ENCODE peak calls at places on chromosome 22, in five cellular contexts. A, K, F, Y and V are unnamed samples.

GRCh38 chr22:29742319-29742718 is 22.5 kb downstream of the CABP7 start:
- DNase-seq in F (no peak), K (no peak), Y (no peak), A (no peak), V (no peak)

GRCh38 chr22:43474161-43475101 is 62.6 kb downstream of the MPPED1 start:
- DNase-seq in F (no peak), A (no peak), Y (no peak), K (no peak), V (no peak)

GRCh38 chr22:29635734-29636357 is 32.4 kb downstream of the NF2 start:
- DNase-seq in F (peak; percentile 73), A (no peak), K (no peak), Y (no peak), V (no peak)

GRCh38 chr22:37230673-37231405 is 13.2 kb downstream of the RAC2 start:
- DNase-seq in A (peak; percentile 26), F (no peak), K (no peak), Y (no peak), V (no peak)

GRCh38 chr22:43840431-43840830 is 21.9 kb downstream of the SULT4A1 start:
- DNase-seq in K (no peak), A (no peak), Y (no peak), F (no peak), V (no peak)

GRCh38 chr22:38788417-38788816 is 5.5 kb downstream of the DNAL4 start:
- DNase-seq in Y (peak; percentile 44), A (peak; percentile 68), F (peak; percentile 96), K (no peak), V (peak; percentile 83)

GRCh38 chr22:47355388-47355725 is 592.9 kb downstream of the TBC1D22A start:
- DNase-seq in K (no peak), F (no peak), Y (no peak), A (no peak), V (no peak)

GRCh38 chr22:45290410-45290936 is 5.7 kb downstream of the UPK3A start:
- DNase-seq in A (peak; percentile 33), K (no peak), F (peak; percentile 83), Y (no peak), V (peak; percentile 49)

GRCh38 chr22:36332623-36333331 is 55.0 kb downstream of the MYH9 start:
- DNase-seq in A (peak; percentile 72), F (peak; percentile 83), Y (no peak), K (no peak), V (no peak)

GRCh38 chr22:31083377-31083768 is 2.3 kb downstream of the SMTN start:
- DNase-seq in Y (no peak), K (no peak), F (no peak), A (peak; percentile 95), V (no peak)

GRCh38 chr22:33524511-33525270 is 395.6 kb downstream of the LARGE1 start:
- DNase-seq in K (no peak), Y (no peak), F (no peak), A (peak; percentile 15), V (no peak)

GRCh38 chr22:39470462-39471335 is 13.9 kb downstream of the MGAT3 start:
- DNase-seq in K (no peak), A (no peak), Y (no peak), F (no peak), V (no peak)

GRCh38 chr22:32754413-32755041 is 47.0 kb upstream of the TIMP3 start:
- DNase-seq in A (peak; percentile 9), F (peak; percentile 65), K (no peak), Y (peak; percentile 60), V (no peak)

GRCh38 chr22:38882480-38882879 is 10.5 kb upstream of the CBX6 start:
- DNase-seq in A (peak; percentile 67), K (no peak), Y (no peak), F (peak; percentile 33), V (no peak)

GRCh38 chr22:40469181-40469580 is 98.8 kb downstream of the SGSM3 start:
- DNase-seq in K (no peak), F (no peak), A (no peak), Y (no peak), V (no peak)

GRCh38 chr22:24465566-24465965 is 29.6 kb upstream of the UPB1 start:
- DNase-seq in A (no peak), K (no peak), F (peak; percentile 94), Y (no peak), V (no peak)

GRCh38 chr22:44926491-44927415 is 83.1 kb downstream of the PHF21B start:
- DNase-seq in Y (peak; percentile 7), K (no peak), A (no peak), F (no peak), V (no peak)

GRCh38 chr22:20783844-20784723 is 10.2 kb downstream of the SERPIND1 start:
- DNase-seq in K (no peak), Y (no peak), A (peak; percentile 57), F (peak; percentile 74), V (no peak)

GRCh38 chr22:20550057-20550817 is 42.8 kb downstream of the MED15 start:
- DNase-seq in K (no peak), F (no peak), Y (no peak), A (no peak), V (no peak)

GRCh38 chr22:30481711-30482110 is 9.9 kb upstream of the SEC14L3 start:
- DNase-seq in K (no peak), Y (no peak), F (peak; percentile 8), A (no peak), V (no peak)

GRCh38 chr22:23938328-23939016 is 22.5 kb downstream of the GSTT2B start:
- DNase-seq in Y (no peak), A (no peak), K (no peak), F (no peak), V (no peak)

GRCh38 chr22:41508770-41509170 is 35.5 kb downstream of the POLR3H start:
- DNase-seq in F (no peak), Y (peak; percentile 60), A (no peak), K (no peak), V (no peak)
- TF ChIP-seq CTCF in F (no peak), Y (peak; percentile 29), A (no peak), K (no peak), V (no peak)

GRCh38 chr22:48389916-48390315 is 1437.8 kb downstream of the BRD1 start:
- DNase-seq in K (no peak), Y (no peak), A (no peak), F (no peak), V (no peak)
- H3K4me3 ChIP-seq in K (no peak overlapping the region), Y (no peak overlapping the region), A (no peak overlapping the region), F (no peak overlapping the region), V (no peak overlapping the region)

GRCh38 chr22:19537941-19538488 is 13.8 kb upstream of the CLDN5 start:
- DNase-seq in Y (no peak), A (no peak), K (no peak), F (no peak), V (no peak)
- H3K27me3 ChIP-seq in Y (peaks cover 6% of the 10 kb centered on the region), A (no peaks in the 10 kb centered on the region), K (no peaks in the 10 kb centered on the region), F (peaks cover 16% of the 10 kb centered on the region), V (no peaks in the 10 kb centered on the region)

GRCh38 chr22:42338502-42338901 is 68.0 kb upstream of the TCF20 start:
- DNase-seq in K (no peak), Y (no peak), F (no peak), A (no peak), V (no peak)
- TF ChIP-seq CTCF in K (no peak), Y (no peak), F (no peak), A (no peak), V (no peak)

DNA sequence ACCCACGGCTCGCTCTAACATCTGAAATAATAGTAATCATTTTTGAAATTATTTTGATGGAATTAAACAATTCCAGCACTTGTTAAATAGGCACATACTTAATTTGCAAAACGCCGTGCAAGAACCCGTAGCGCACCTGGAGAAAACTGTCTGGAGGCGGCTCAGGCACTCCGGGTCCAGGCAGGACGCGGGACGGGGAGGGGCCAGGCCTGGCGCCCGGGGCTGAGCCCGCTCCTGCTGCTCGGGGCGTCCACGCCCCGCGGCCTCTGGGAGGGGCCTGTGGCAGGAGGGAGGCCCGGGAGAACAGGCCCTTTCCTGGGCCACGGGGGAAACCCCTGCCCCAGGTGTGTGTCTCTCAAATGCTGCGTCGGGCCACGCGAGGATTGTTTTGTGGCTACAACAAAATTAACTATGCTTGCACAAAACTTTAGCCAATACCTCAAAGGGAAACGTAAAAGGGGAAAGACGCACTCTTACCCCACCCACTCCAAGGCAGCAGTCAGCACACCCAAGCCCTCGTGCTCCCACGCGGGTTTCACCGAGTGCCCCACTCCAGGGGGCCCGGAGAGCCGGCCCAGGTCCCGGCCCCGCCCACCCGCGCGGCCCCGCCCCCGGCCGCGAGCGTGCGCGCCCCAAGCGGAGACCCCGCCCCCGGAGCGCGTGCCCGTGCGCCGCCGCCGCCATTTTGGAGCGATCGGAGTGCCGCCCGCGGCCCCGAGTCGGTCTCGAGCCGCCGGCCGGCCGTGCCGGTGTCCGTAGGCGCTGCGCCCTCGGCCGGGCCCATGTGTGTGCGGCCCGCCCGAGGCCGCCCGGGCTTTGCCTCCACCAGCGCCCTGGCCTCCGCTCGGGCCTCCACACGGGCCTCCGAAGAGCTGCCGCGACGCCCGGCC is at the start of gene PPP6R2:
- DNase-seq in A (peak; percentile 87), Y (peak; percentile 85), F (peak; percentile 35), K (no peak), V (no peak)
- H3K4me3 ChIP-seq in A (peak within 1 kb of the TSS; percentile 92), Y (peak within 1 kb of the TSS; percentile 93), F (peak within 1 kb of the TSS; percentile 57), K (peak within 1 kb of the TSS; percentile 72), V (peak within 1 kb of the TSS; percentile 81)